ENCODE peak calls at places on chromosome 19, in ten cellular contexts. I is stimulated activated CD4-positive, alpha-beta T cell treated with anti-CD3 and anti-CD28 coated beads, Interleukin-2, amount 100 ng/mL, for 48 hours; A is GM04503; F is activated effector memory CD4-positive, alpha-beta T cell treated with anti-CD3 and anti-CD28 coated beads, Interleukin-2, amount 50 U/mL, for 16 hours; W is EL; Y is kidney; R is stimulated activated CD8-positive, alpha-beta memory T cell treated with anti-CD3 and anti-CD28 coated beads, Interleukin-2, amount 100 ng/mL, for 1 hour; T is foreskin fibroblast; V is WTC11; H is SJSA1. N is an unnamed sample.

GRCh38 chr19:1691589-1692290 is 39.3 kb upstream of the TCF3 start:
- DNase-seq in I (no peak), A (no peak), F (no peak), W (no peak), Y (no peak), R (no peak), T (no peak), V (no peak), H (no peak), N (no peak)

GRCh38 chr19:44600466-44600865 is 12.9 kb upstream of the IGSF23 start:
- DNase-seq in I (no peak), A (no peak), F (no peak), W (no peak), Y (no peak), R (no peak), T (no peak), V (no peak), H (no peak), N (no peak)

GRCh38 chr19:10339380-10339960 is at the start of gene ICAM3:
- DNase-seq in I (peak), A (no peak), F (peak), W (no peak), Y (no peak), R (peak), T (no peak), V (no peak), H (no peak), N (peak)

GRCh38 chr19:31314849-31315620 is 34.2 kb downstream of the TSHZ3 start:
- DNase-seq in I (no peak), A (no peak), F (no peak), W (no peak), Y (no peak), R (no peak), T (no peak), V (no peak), H (no peak), N (no peak)

GRCh38 chr19:4388171-4389063 is 11.9 kb downstream of the SH3GL1 start:
- DNase-seq in I (no peak), A (no peak), F (no peak), W (no peak), Y (peak), R (no peak), T (no peak), V (no peak), H (no peak), N (no peak)

GRCh38 chr19:39845172-39845571 is 1.0 kb downstream of the FBL start:
- DNase-seq in I (no peak), A (no peak), F (no peak), W (no peak), Y (no peak), R (no peak), T (no peak), V (no peak), H (no peak), N (no peak)

GRCh38 chr19:6723738-6724137 is 3.3 kb upstream of the C3 start:
- DNase-seq in I (no peak), A (no peak), F (no peak), W (no peak), Y (peak), R (no peak), T (no peak), V (no peak), H (no peak), N (no peak)

GRCh38 chr19:13026478-13026999 is 31.3 kb downstream of the NFIX start:
- DNase-seq in I (no peak), A (no peak), F (no peak), W (no peak), Y (no peak), R (no peak), T (peak), V (no peak), H (no peak), N (no peak)

N was measured in stimulated activated naive B cell treated with anti-CD40 and anti-IgM and Interleukin-4, amounts not matched to agents 10 μg/mL and 1 μg/mL and 100 μg/mL, for 72 hours.